ENCODE peak calls at places on chromosomes 2 and 18, in five cellular contexts. One of them, this sample, is unnamed.

GRCh38 chr2:229725716-229726346 is 11.5 kb upstream of the DNER start:
- DNase-seq in mammary epithelial cell: no peak
- DNase-seq in GM23338: no peak
- DNase-seq in psoas muscle: no peak
- DNase-seq in brain microvascular endothelial cell: peak
- DNase-seq in this sample: no peak

GRCh38 chr18:70154591-70155194 is 50.8 kb downstream of the RTTN start:
- DNase-seq in mammary epithelial cell: peak
- DNase-seq in GM23338: no peak
- DNase-seq in psoas muscle: no peak
- DNase-seq in brain microvascular endothelial cell: peak
- DNase-seq in this sample: no peak

GRCh38 chr2:149038442-149039212 is at the start of gene LYPD6B:
- DNase-seq in mammary epithelial cell: peak
- DNase-seq in GM23338: peak
- DNase-seq in psoas muscle: no peak
- DNase-seq in brain microvascular endothelial cell: no peak
- DNase-seq in this sample: no peak

GRCh38 chr2:235644191-235644590 is 150.3 kb downstream of the AGAP1 start:
- DNase-seq in mammary epithelial cell: no peak
- DNase-seq in GM23338: no peak
- DNase-seq in psoas muscle: no peak
- DNase-seq in brain microvascular endothelial cell: no peak
- DNase-seq in this sample: no peak

GRCh38 chr2:20617892-20618467 is 32.9 kb downstream of the HS1BP3 start:
- DNase-seq in mammary epithelial cell: peak
- DNase-seq in GM23338: no peak
- DNase-seq in psoas muscle: peak
- DNase-seq in brain microvascular endothelial cell: peak
- DNase-seq in this sample: peak

GRCh38 chr2:140526575-140526974 is 1604.2 kb downstream of the LRP1B start:
- DNase-seq in mammary epithelial cell: peak
- DNase-seq in GM23338: peak
- DNase-seq in psoas muscle: no peak
- DNase-seq in brain microvascular endothelial cell: peak
- DNase-seq in this sample: no peak

GRCh38 chr2:54366487-54367280 is 89.4 kb upstream of the SPTBN1 start:
- DNase-seq in mammary epithelial cell: peak
- DNase-seq in GM23338: no peak
- DNase-seq in psoas muscle: no peak
- DNase-seq in brain microvascular endothelial cell: no peak
- DNase-seq in this sample: no peak

GRCh38 chr2:237700583-237701032 is 73.2 kb downstream of the LRRFIP1 start:
- DNase-seq in mammary epithelial cell: no peak
- DNase-seq in GM23338: peak
- DNase-seq in psoas muscle: peak
- DNase-seq in brain microvascular endothelial cell: peak
- DNase-seq in this sample: peak

GRCh38 chr2:237025090-237025865 is 60.4 kb upstream of the COPS8 start:
- DNase-seq in mammary epithelial cell: peak
- DNase-seq in GM23338: no peak
- DNase-seq in psoas muscle: peak
- DNase-seq in brain microvascular endothelial cell: peak
- DNase-seq in this sample: no peak

GRCh38 chr2:15939556-15939853 is 845 bp upstream of the MYCN start:
- DNase-seq in mammary epithelial cell: peak
- DNase-seq in GM23338: no peak
- DNase-seq in psoas muscle: peak
- DNase-seq in brain microvascular endothelial cell: no peak
- DNase-seq in this sample: no peak

GRCh38 chr2:198930170-198930569 is 527.6 kb downstream of the SATB2 start:
- DNase-seq in mammary epithelial cell: no peak
- DNase-seq in GM23338: peak
- DNase-seq in psoas muscle: no peak
- DNase-seq in brain microvascular endothelial cell: no peak
- DNase-seq in this sample: no peak

GRCh38 chr2:47029737-47030524 is 114.3 kb upstream of the MCFD2 start:
- DNase-seq in mammary epithelial cell: peak
- DNase-seq in GM23338: no peak
- DNase-seq in psoas muscle: no peak
- DNase-seq in brain microvascular endothelial cell: peak
- DNase-seq in this sample: no peak

GRCh38 chr2:37809525-37809924 is 115.6 kb upstream of the RMDN2 start:
- DNase-seq in mammary epithelial cell: peak
- DNase-seq in GM23338: peak
- DNase-seq in psoas muscle: no peak
- DNase-seq in brain microvascular endothelial cell: peak
- DNase-seq in this sample: no peak

GRCh38 chr2:109028738-109029443 is 39.9 kb upstream of the EDAR start:
- DNase-seq in mammary epithelial cell: no peak
- DNase-seq in GM23338: no peak
- DNase-seq in psoas muscle: no peak
- DNase-seq in brain microvascular endothelial cell: no peak
- DNase-seq in this sample: no peak

GRCh38 chr2:30721668-30722647 is 85.3 kb downstream of the CAPN13 start:
- DNase-seq in mammary epithelial cell: no peak
- DNase-seq in GM23338: no peak
- DNase-seq in psoas muscle: no peak
- DNase-seq in brain microvascular endothelial cell: no peak
- DNase-seq in this sample: peak

GRCh38 chr2:192288290-192288689 is 93.6 kb upstream of the TMEFF2 start:
- DNase-seq in mammary epithelial cell: no peak
- DNase-seq in GM23338: no peak
- DNase-seq in psoas muscle: no peak
- DNase-seq in brain microvascular endothelial cell: no peak
- DNase-seq in this sample: no peak

GRCh38 chr2:109336296-109336695 is 207.3 kb downstream of the SH3RF3 start:
- DNase-seq in mammary epithelial cell: no peak
- DNase-seq in GM23338: no peak
- DNase-seq in psoas muscle: no peak
- DNase-seq in brain microvascular endothelial cell: no peak
- DNase-seq in this sample: no peak

GRCh38 chr2:112634874-112635157 is 10.9 kb upstream of the SLC20A1 start:
- DNase-seq in mammary epithelial cell: no peak
- DNase-seq in GM23338: no peak
- DNase-seq in psoas muscle: no peak
- DNase-seq in brain microvascular endothelial cell: no peak
- DNase-seq in this sample: no peak

GRCh38 chr2:15775753-15776628 is 164.4 kb upstream of the MYCN start:
- DNase-seq in mammary epithelial cell: no peak
- DNase-seq in GM23338: no peak
- DNase-seq in psoas muscle: no peak
- DNase-seq in brain microvascular endothelial cell: no peak
- DNase-seq in this sample: no peak

GRCh38 chr2:161570424-161571050 is 53.7 kb upstream of the SLC4A10 start:
- DNase-seq in mammary epithelial cell: no peak
- DNase-seq in GM23338: peak
- DNase-seq in psoas muscle: no peak
- DNase-seq in brain microvascular endothelial cell: no peak
- DNase-seq in this sample: no peak

GRCh38 chr2:227503433-227504406 is 31.8 kb downstream of the AGFG1 start:
- DNase-seq in mammary epithelial cell: peak
- DNase-seq in GM23338: no peak
- DNase-seq in psoas muscle: peak
- DNase-seq in brain microvascular endothelial cell: peak
- DNase-seq in this sample: no peak

GRCh38 chr2:197938555-197938954 is 134.2 kb downstream of the PLCL1 start:
- DNase-seq in mammary epithelial cell: no peak
- DNase-seq in GM23338: no peak
- DNase-seq in psoas muscle: no peak
- DNase-seq in brain microvascular endothelial cell: no peak
- DNase-seq in this sample: no peak

GRCh38 chr2:20264629-20265028 is 39.7 kb upstream of the SDC1 start:
- DNase-seq in mammary epithelial cell: no peak
- DNase-seq in GM23338: no peak
- DNase-seq in psoas muscle: no peak
- DNase-seq in brain microvascular endothelial cell: no peak
- DNase-seq in this sample: no peak

GRCh38 chr2:85659324-85659981 is 8.5 kb downstream of the SFTPB start:
- DNase-seq in mammary epithelial cell: no peak
- DNase-seq in GM23338: no peak
- DNase-seq in psoas muscle: no peak
- DNase-seq in brain microvascular endothelial cell: no peak
- DNase-seq in this sample: no peak

GRCh38 chr2:191521608-191522208 is 156.2 kb upstream of the NABP1 start:
- DNase-seq in mammary epithelial cell: peak
- DNase-seq in GM23338: peak
- DNase-seq in psoas muscle: no peak
- DNase-seq in brain microvascular endothelial cell: no peak
- DNase-seq in this sample: no peak

GRCh38 chr18:8742382-8743361 is 37.3 kb downstream of the MTCL1 start:
- DNase-seq in mammary epithelial cell: no peak
- DNase-seq in GM23338: no peak
- DNase-seq in psoas muscle: no peak
- DNase-seq in brain microvascular endothelial cell: no peak
- DNase-seq in this sample: peak

GRCh38 chr2:162545254-162545653 is 201.3 kb downstream of the GCA start:
- DNase-seq in mammary epithelial cell: no peak
- DNase-seq in GM23338: no peak
- DNase-seq in psoas muscle: no peak
- DNase-seq in brain microvascular endothelial cell: no peak
- DNase-seq in this sample: no peak

GRCh38 chr2:70889716-70890037 is 46.0 kb upstream of the ATP6V1B1 start:
- DNase-seq in mammary epithelial cell: no peak
- DNase-seq in GM23338: no peak
- DNase-seq in psoas muscle: no peak
- DNase-seq in brain microvascular endothelial cell: no peak
- DNase-seq in this sample: no peak

GRCh38 chr2:39408351-39409136 is 28.5 kb downstream of the MAP4K3 start:
- DNase-seq in mammary epithelial cell: no peak
- DNase-seq in GM23338: no peak
- DNase-seq in psoas muscle: no peak
- DNase-seq in brain microvascular endothelial cell: no peak
- DNase-seq in this sample: no peak

GRCh38 chr18:44599409-44599808 is 81.3 kb upstream of the SETBP1 start:
- DNase-seq in mammary epithelial cell: no peak
- DNase-seq in GM23338: peak
- DNase-seq in psoas muscle: no peak
- DNase-seq in brain microvascular endothelial cell: peak
- DNase-seq in this sample: no peak

GRCh38 chr2:143758629-143759330 is 629.6 kb downstream of the ARHGAP15 start:
- DNase-seq in mammary epithelial cell: peak
- DNase-seq in GM23338: peak
- DNase-seq in psoas muscle: no peak
- DNase-seq in brain microvascular endothelial cell: no peak
- DNase-seq in this sample: no peak

GRCh38 chr18:49953416-49953815 is 140.1 kb upstream of the ACAA2 start:
- DNase-seq in mammary epithelial cell: no peak
- DNase-seq in GM23338: no peak
- DNase-seq in psoas muscle: no peak
- DNase-seq in brain microvascular endothelial cell: no peak
- DNase-seq in this sample: no peak

GRCh38 chr2:104378853-104379374 is 475.0 kb upstream of the POU3F3 start:
- DNase-seq in mammary epithelial cell: no peak
- DNase-seq in GM23338: peak
- DNase-seq in psoas muscle: no peak
- DNase-seq in brain microvascular endothelial cell: no peak
- DNase-seq in this sample: no peak

GRCh38 chr2:24176326-24176725 is 1.5 kb downstream of the FAM228A start:
- DNase-seq in mammary epithelial cell: no peak
- DNase-seq in GM23338: no peak
- DNase-seq in psoas muscle: no peak
- DNase-seq in brain microvascular endothelial cell: no peak
- DNase-seq in this sample: no peak

GRCh38 chr2:238387376-238387775 is 39.4 kb upstream of the ASB1 start:
- DNase-seq in mammary epithelial cell: no peak
- DNase-seq in GM23338: no peak
- DNase-seq in psoas muscle: no peak
- DNase-seq in brain microvascular endothelial cell: no peak
- DNase-seq in this sample: no peak

GRCh38 chr18:79402977-79403722 is 7.4 kb downstream of the NFATC1 start:
- DNase-seq in mammary epithelial cell: peak
- DNase-seq in GM23338: no peak
- DNase-seq in psoas muscle: peak
- DNase-seq in brain microvascular endothelial cell: no peak
- DNase-seq in this sample: peak

GRCh38 chr2:144523606-144524131 is 3.8 kb upstream of the ZEB2 start:
- DNase-seq in mammary epithelial cell: no peak
- DNase-seq in GM23338: peak
- DNase-seq in psoas muscle: no peak
- DNase-seq in brain microvascular endothelial cell: peak
- DNase-seq in this sample: no peak

GRCh38 chr2:237026981-237027711 is 58.5 kb upstream of the COPS8 start:
- DNase-seq in mammary epithelial cell: peak
- DNase-seq in GM23338: peak
- DNase-seq in psoas muscle: peak
- DNase-seq in brain microvascular endothelial cell: peak
- DNase-seq in this sample: no peak

GRCh38 chr2:69491864-69492263 is 54.6 kb upstream of the NFU1 start:
- DNase-seq in mammary epithelial cell: no peak
- DNase-seq in GM23338: no peak
- DNase-seq in psoas muscle: no peak
- DNase-seq in brain microvascular endothelial cell: no peak
- DNase-seq in this sample: no peak

GRCh38 chr2:223736488-223736887 is 100.9 kb downstream of the AP1S3 start:
- DNase-seq in mammary epithelial cell: no peak
- DNase-seq in GM23338: no peak
- DNase-seq in psoas muscle: no peak
- DNase-seq in brain microvascular endothelial cell: no peak
- DNase-seq in this sample: no peak
- H3K27ac ChIP-seq in mammary epithelial cell: no peak
- H3K27ac ChIP-seq in GM23338: no peak
- H3K27ac ChIP-seq in psoas muscle: no peak
- H3K27ac ChIP-seq in brain microvascular endothelial cell: peak
- H3K27ac ChIP-seq in this sample: peak

DNA sequence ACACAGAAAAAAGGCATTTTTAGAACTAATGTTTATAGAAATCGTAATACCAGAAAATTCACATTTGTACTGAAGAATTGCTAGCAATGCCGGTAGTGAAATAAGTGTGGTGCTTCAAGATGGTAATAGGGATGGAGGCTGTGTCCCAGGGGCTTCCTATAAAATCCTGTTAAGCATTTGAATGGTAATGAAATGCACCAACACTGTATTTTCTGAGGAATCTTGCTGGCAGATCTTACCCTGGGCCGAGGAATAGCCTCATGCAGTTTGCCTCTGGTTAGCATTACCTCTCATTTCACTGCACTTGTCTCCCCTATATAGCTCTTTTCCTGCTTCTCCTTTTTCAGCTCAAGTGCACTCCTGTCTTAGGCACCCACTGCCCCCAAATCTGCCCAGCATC is 501.6 kb upstream of the NRP2 start:
- DNase-seq in mammary epithelial cell: no peak
- DNase-seq in GM23338: no peak
- DNase-seq in psoas muscle: no peak
- DNase-seq in brain microvascular endothelial cell: no peak
- DNase-seq in this sample: no peak
- H3K4me3 ChIP-seq in mammary epithelial cell: no peak
- H3K4me3 ChIP-seq in GM23338: no peak
- H3K4me3 ChIP-seq in psoas muscle: no peak
- H3K4me3 ChIP-seq in brain microvascular endothelial cell: no peak
- H3K4me3 ChIP-seq in this sample: no peak

GRCh38 chr2:177149155-177149503 is 63.5 kb upstream of the HNRNPA3 start:
- DNase-seq in mammary epithelial cell: no peak
- DNase-seq in GM23338: no peak
- DNase-seq in psoas muscle: no peak
- DNase-seq in brain microvascular endothelial cell: no peak
- DNase-seq in this sample: no peak
- TF ChIP-seq CTCF in mammary epithelial cell: no peak
- TF ChIP-seq CTCF in GM23338: no peak
- TF ChIP-seq CTCF in psoas muscle: no peak
- TF ChIP-seq CTCF in brain microvascular endothelial cell: no peak
- TF ChIP-seq CTCF in this sample: no peak

GRCh38 chr18:2448565-2449151 is 122.6 kb downstream of the METTL4 start:
- DNase-seq in mammary epithelial cell: no peak
- DNase-seq in GM23338: no peak
- DNase-seq in psoas muscle: no peak
- DNase-seq in brain microvascular endothelial cell: no peak
- DNase-seq in this sample: no peak
- H3K27ac ChIP-seq in mammary epithelial cell: no peak
- H3K27ac ChIP-seq in GM23338: no peak
- H3K27ac ChIP-seq in psoas muscle: no peak
- H3K27ac ChIP-seq in brain microvascular endothelial cell: peak
- H3K27ac ChIP-seq in this sample: no peak